ENCODE peak calls at places on chromosomes 6 and 20, in four cellular contexts. P is AG04449, X is uterus, V is omental fat pad. Q is an unnamed sample.

GRCh38 chr6:16305788-16306187 is 67.4 kb downstream of the GMPR start:
- DNase-seq in P (no peak), X (no peak), V (no peak), Q (no peak)

GRCh38 chr6:90131614-90132423 is 164.8 kb downstream of the BACH2 start:
- DNase-seq in P (no peak), X (peak), V (no peak), Q (no peak)

GRCh38 chr6:156359912-156360311 is 417.3 kb upstream of the ARID1B start:
- DNase-seq in P (no peak), X (no peak), V (no peak), Q (no peak)

GRCh38 chr20:1185316-1185741 is 548 bp upstream of the TMEM74B start:
- DNase-seq in P (no peak), X (no peak), V (no peak), Q (no peak)

GRCh38 chr6:22499815-22500214 is 69.6 kb upstream of the HDGFL1 start:
- DNase-seq in P (no peak), X (no peak), V (no peak), Q (no peak)

GRCh38 chr6:73566954-73567591 is 46.2 kb upstream of the EEF1A1 start:
- DNase-seq in P (no peak), X (peak), V (peak), Q (no peak)

GRCh38 chr20:11902264-11902663 is 15.4 kb upstream of the BTBD3 start:
- DNase-seq in P (peak), X (no peak), V (no peak), Q (no peak)

GRCh38 chr20:63913768-63914167 is 18.8 kb downstream of the DNAJC5 start:
- DNase-seq in P (no peak), X (no peak), V (no peak), Q (no peak)

GRCh38 chr6:119348308-119349040 is 1.1 kb downstream of the MAN1A1 start:
- DNase-seq in P (no peak), X (peak), V (no peak), Q (no peak)

GRCh38 chr6:39430968-39431523 is 108.5 kb upstream of the KCNK16 start:
- DNase-seq in P (no peak), X (no peak), V (no peak), Q (no peak)

GRCh38 chr6:109672204-109672603 is 18.8 kb downstream of the AK9 start:
- DNase-seq in P (no peak), X (no peak), V (no peak), Q (no peak)

GRCh38 chr6:40755046-40755681 is 168.0 kb upstream of the LRFN2 start:
- DNase-seq in P (no peak), X (peak), V (no peak), Q (no peak)

GRCh38 chr6:116362287-116362686 is 8.5 kb upstream of the DSE start:
- DNase-seq in P (no peak), X (no peak), V (no peak), Q (no peak)
- TF ChIP-seq CTCF in P (no peak), X (no peak), V (no peak), Q (no peak)

DNA sequence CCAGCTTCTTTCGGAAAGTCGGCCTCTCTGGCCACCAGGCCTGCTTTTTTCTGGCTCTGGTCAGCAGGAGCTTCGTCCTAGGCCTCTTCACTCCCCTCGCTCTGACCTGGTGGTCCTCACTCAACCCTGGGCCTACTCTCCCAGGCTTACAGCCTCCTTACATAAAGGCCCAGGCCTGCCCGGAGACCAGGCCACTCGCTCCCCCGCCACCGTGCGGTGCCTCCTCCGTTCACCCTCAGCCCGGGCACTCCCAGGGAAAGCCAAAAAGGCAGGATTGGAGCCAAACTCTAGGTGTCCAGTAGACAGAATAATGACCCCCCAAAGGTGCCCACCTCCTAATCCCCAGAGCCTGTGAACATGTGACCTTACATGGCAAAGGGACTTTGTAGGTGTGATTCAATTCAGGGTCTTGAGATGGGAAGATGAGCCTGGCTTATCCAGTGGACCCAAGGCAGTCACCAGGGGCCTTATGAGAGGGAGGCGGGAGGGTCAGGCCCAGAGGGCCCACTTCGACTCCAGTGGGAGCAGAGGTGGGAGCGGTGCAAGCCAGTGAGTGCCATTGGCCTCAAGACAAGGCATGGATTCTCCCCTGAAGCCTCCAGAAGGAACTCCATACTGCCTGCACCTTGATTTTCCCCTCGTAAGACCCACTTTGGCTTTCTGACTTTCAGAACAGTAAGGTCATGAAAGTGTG is 118.6 kb upstream of the PTPN1 start:
- DNase-seq in P (no peak), X (no peak), V (no peak), Q (no peak)
- TF ChIP-seq CTCF in P (no peak), X (no peak), V (no peak), Q (no peak)

GRCh38 chr20:13325033-13325432 is 104.0 kb downstream of the ISM1 start:
- DNase-seq in P (no peak), X (no peak), V (no peak), Q (no peak)
- TF ChIP-seq CTCF in P (peak), X (peak), V (no peak), Q (no peak)

GRCh38 chr20:24291066-24291465 is 178.4 kb upstream of the SYNDIG1 start:
- DNase-seq in P (no peak), X (no peak), V (no peak), Q (no peak)

DNA sequence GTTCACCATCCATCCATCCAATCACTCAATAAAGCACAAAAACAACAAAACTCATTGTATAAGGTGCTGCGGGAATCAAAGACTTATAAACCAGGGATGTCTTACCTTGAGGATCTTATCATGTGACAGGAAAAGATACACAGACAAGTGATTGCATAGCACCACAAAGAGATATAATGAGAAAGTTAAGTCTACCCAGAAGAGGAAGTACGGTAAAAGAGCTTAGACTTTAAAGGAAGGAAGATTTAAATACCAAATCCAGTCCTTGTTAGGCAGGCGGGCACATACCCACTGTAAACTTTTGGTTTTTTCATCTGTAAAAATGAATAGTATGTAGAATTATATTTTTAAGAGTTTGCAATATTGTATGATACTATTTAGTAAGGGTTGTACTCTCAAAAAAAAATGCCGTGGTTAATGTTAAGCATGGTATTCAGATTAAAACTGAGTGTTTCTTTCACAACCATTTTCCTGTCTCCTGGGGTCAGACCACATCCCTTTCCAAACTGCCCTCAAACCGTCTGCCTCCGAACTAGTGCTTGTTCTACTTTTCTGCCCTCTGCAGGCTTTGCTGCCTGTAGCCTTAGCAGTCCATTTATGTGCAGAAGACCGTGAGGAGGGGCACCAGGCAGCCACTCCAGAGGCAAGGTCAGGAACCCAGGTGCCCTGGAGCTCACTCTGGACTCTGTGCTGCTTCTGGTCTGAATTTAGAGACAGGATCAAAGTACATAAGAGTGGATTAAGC is 179.5 kb upstream of the SYNDIG1 start:
- DNase-seq in P (no peak), X (no peak), V (no peak), Q (no peak)
- TF ChIP-seq CTCF in P (no peak), X (no peak), V (no peak), Q (no peak)